ENCODE peak calls at places on chromosomes 7 and 10, in ten cellular contexts. One of them, this sample, is unnamed.

GRCh38 chr10:112148314-112148713 is 35.3 kb downstream of the GPAM start:
- DNase-seq in H9: no peak
- DNase-seq in GM13976: no peak
- DNase-seq in fibroblast of lung: no peak
- DNase-seq in HepG2: no peak
- DNase-seq in left ventricle myocardium inferior: no peak
- DNase-seq in brain microvascular endothelial cell: no peak
- DNase-seq in WTC11: no peak
- DNase-seq in CD4-positive, alpha-beta T cell: no peak
- DNase-seq in neural progenitor cell: no peak
- DNase-seq in this sample: no peak

GRCh38 chr7:158710651-158711102 is 6.1 kb upstream of the NCAPG2 start:
- DNase-seq in H9: no peak
- DNase-seq in GM13976: peak; percentile 58
- DNase-seq in fibroblast of lung: peak; percentile 91
- DNase-seq in HepG2: no peak
- DNase-seq in left ventricle myocardium inferior: no peak
- DNase-seq in brain microvascular endothelial cell: peak; percentile 94
- DNase-seq in WTC11: no peak
- DNase-seq in CD4-positive, alpha-beta T cell: no peak
- DNase-seq in neural progenitor cell: no peak
- DNase-seq in this sample: no peak

GRCh38 chr10:87864497-87865059 is 1.2 kb downstream of the PTEN start:
- DNase-seq in H9: no peak
- DNase-seq in GM13976: no peak
- DNase-seq in fibroblast of lung: no peak
- DNase-seq in HepG2: no peak
- DNase-seq in left ventricle myocardium inferior: no peak
- DNase-seq in brain microvascular endothelial cell: no peak
- DNase-seq in WTC11: no peak
- DNase-seq in CD4-positive, alpha-beta T cell: no peak
- DNase-seq in neural progenitor cell: peak; percentile 68
- DNase-seq in this sample: no peak

GRCh38 chr10:63228237-63228636 is 95.1 kb downstream of the NRBF2 start:
- DNase-seq in H9: no peak
- DNase-seq in GM13976: no peak
- DNase-seq in fibroblast of lung: no peak
- DNase-seq in HepG2: no peak
- DNase-seq in left ventricle myocardium inferior: no peak
- DNase-seq in brain microvascular endothelial cell: no peak
- DNase-seq in WTC11: no peak
- DNase-seq in CD4-positive, alpha-beta T cell: no peak
- DNase-seq in neural progenitor cell: no peak
- DNase-seq in this sample: no peak

GRCh38 chr10:125035136-125035535 is 93.2 kb downstream of the ZRANB1 start:
- DNase-seq in H9: no peak
- DNase-seq in GM13976: no peak
- DNase-seq in fibroblast of lung: peak; percentile 98
- DNase-seq in HepG2: peak; percentile 23
- DNase-seq in left ventricle myocardium inferior: no peak
- DNase-seq in brain microvascular endothelial cell: peak; percentile 91
- DNase-seq in WTC11: no peak
- DNase-seq in CD4-positive, alpha-beta T cell: no peak
- DNase-seq in neural progenitor cell: no peak
- DNase-seq in this sample: no peak

GRCh38 chr10:11018426-11018818 is 750 bp downstream of the CELF2 start:
- DNase-seq in H9: peak; percentile 32
- DNase-seq in GM13976: no peak
- DNase-seq in fibroblast of lung: no peak
- DNase-seq in HepG2: no peak
- DNase-seq in left ventricle myocardium inferior: peak; percentile 45
- DNase-seq in brain microvascular endothelial cell: no peak
- DNase-seq in WTC11: peak; percentile 34
- DNase-seq in CD4-positive, alpha-beta T cell: no peak
- DNase-seq in neural progenitor cell: peak; percentile 56
- DNase-seq in this sample: no peak

GRCh38 chr10:109678857-109679256 is 244.5 kb downstream of the XPNPEP1 start:
- DNase-seq in H9: no peak
- DNase-seq in GM13976: no peak
- DNase-seq in fibroblast of lung: no peak
- DNase-seq in HepG2: no peak
- DNase-seq in left ventricle myocardium inferior: no peak
- DNase-seq in brain microvascular endothelial cell: no peak
- DNase-seq in WTC11: no peak
- DNase-seq in CD4-positive, alpha-beta T cell: no peak
- DNase-seq in neural progenitor cell: no peak
- DNase-seq in this sample: no peak

GRCh38 chr7:45573636-45574470 is at the start of gene ADCY1:
- DNase-seq in H9: no peak
- DNase-seq in GM13976: peak; percentile 84
- DNase-seq in fibroblast of lung: no peak
- DNase-seq in HepG2: no peak
- DNase-seq in left ventricle myocardium inferior: peak; percentile 38
- DNase-seq in brain microvascular endothelial cell: no peak
- DNase-seq in WTC11: peak; percentile 53
- DNase-seq in CD4-positive, alpha-beta T cell: no peak
- DNase-seq in neural progenitor cell: peak; percentile 83
- DNase-seq in this sample: no peak

GRCh38 chr7:12898004-12898403 is 210.6 kb downstream of the ARL4A start:
- DNase-seq in H9: no peak
- DNase-seq in GM13976: no peak
- DNase-seq in fibroblast of lung: no peak
- DNase-seq in HepG2: no peak
- DNase-seq in left ventricle myocardium inferior: no peak
- DNase-seq in brain microvascular endothelial cell: no peak
- DNase-seq in WTC11: no peak
- DNase-seq in CD4-positive, alpha-beta T cell: no peak
- DNase-seq in neural progenitor cell: no peak
- DNase-seq in this sample: no peak

GRCh38 chr10:85528318-85528652 is 838.3 kb downstream of the GRID1 start:
- DNase-seq in H9: no peak
- DNase-seq in GM13976: no peak
- DNase-seq in fibroblast of lung: no peak
- DNase-seq in HepG2: no peak
- DNase-seq in left ventricle myocardium inferior: no peak
- DNase-seq in brain microvascular endothelial cell: no peak
- DNase-seq in WTC11: no peak
- DNase-seq in CD4-positive, alpha-beta T cell: no peak
- DNase-seq in neural progenitor cell: no peak
- DNase-seq in this sample: no peak

GRCh38 chr10:123117644-123118409 is 17.9 kb upstream of the HMX3 start:
- DNase-seq in H9: peak; percentile 84
- DNase-seq in GM13976: no peak
- DNase-seq in fibroblast of lung: no peak
- DNase-seq in HepG2: no peak
- DNase-seq in left ventricle myocardium inferior: no peak
- DNase-seq in brain microvascular endothelial cell: no peak
- DNase-seq in WTC11: peak; percentile 80
- DNase-seq in CD4-positive, alpha-beta T cell: no peak
- DNase-seq in neural progenitor cell: peak; percentile 67
- DNase-seq in this sample: no peak

GRCh38 chr7:107180378-107180777 is 11.6 kb downstream of the HBP1 start:
- DNase-seq in H9: no peak
- DNase-seq in GM13976: no peak
- DNase-seq in fibroblast of lung: peak; percentile 69
- DNase-seq in HepG2: peak; percentile 22
- DNase-seq in left ventricle myocardium inferior: no peak
- DNase-seq in brain microvascular endothelial cell: peak; percentile 62
- DNase-seq in WTC11: no peak
- DNase-seq in CD4-positive, alpha-beta T cell: peak; percentile 23
- DNase-seq in neural progenitor cell: no peak
- DNase-seq in this sample: no peak

DNA sequence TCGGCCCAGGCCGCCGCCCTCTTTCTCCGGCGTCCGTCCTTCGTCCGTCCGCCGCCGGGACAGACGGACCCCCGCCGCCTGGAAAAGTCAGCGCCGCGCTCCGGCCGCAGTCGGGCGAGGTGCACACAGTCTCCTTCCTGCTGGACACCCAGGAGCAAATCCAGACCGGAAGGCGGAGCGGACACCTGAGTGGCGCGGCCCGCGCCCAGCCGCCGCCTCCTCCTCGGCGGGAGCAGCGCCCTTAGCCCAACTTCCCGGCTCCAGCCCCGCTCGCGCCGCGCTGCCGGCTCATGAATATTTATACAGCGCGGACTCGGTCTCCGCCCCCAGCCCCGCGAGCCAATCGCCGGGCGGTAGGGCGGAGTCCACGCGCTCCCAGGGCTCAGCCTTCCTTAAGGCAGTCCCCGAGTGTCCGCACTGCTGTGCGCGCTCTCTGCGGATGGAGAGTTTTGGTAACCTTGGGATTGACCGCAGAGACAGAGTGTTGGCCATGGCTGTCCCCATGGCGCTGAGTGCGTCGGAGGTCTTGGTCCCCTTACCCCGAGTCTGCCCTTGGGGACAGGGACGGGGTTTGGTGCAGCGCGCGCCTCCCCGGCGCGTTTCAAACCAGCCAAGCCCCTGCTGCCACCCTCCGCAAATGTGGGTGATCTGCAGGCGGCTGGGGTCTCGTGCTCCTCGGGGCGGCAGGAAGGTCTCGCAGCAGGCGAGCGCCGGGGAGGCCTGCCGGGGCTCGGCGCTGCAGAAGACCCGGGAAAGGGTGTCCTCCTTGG is at the start of gene FZD8:
- DNase-seq in H9: peak; percentile 93
- DNase-seq in GM13976: peak; percentile 88
- DNase-seq in fibroblast of lung: peak; percentile 91
- DNase-seq in HepG2: peak; percentile 68
- DNase-seq in left ventricle myocardium inferior: peak; percentile 92
- DNase-seq in brain microvascular endothelial cell: peak; percentile 81
- DNase-seq in WTC11: peak; percentile 92
- DNase-seq in CD4-positive, alpha-beta T cell: peak; percentile 42
- DNase-seq in neural progenitor cell: peak; percentile 96
- DNase-seq in this sample: peak; percentile 85
- TF ChIP-seq CTCF in H9: peak; percentile 35
- TF ChIP-seq CTCF in GM13976: no peak
- TF ChIP-seq CTCF in fibroblast of lung: no peak
- TF ChIP-seq CTCF in HepG2: peak; percentile 40
- TF ChIP-seq CTCF in left ventricle myocardium inferior: peak; percentile 28
- TF ChIP-seq CTCF in brain microvascular endothelial cell: peak; percentile 46
- TF ChIP-seq CTCF in WTC11: no peak
- TF ChIP-seq CTCF in CD4-positive, alpha-beta T cell: no peak
- TF ChIP-seq CTCF in neural progenitor cell: peak; percentile 36
- TF ChIP-seq CTCF in this sample: no peak

GRCh38 chr10:30433779-30434272 is at the start of gene MAP3K8:
- DNase-seq in H9: peak; percentile 90
- DNase-seq in GM13976: peak; percentile 91
- DNase-seq in fibroblast of lung: peak; percentile 85
- DNase-seq in HepG2: peak; percentile 89
- DNase-seq in left ventricle myocardium inferior: peak; percentile 93
- DNase-seq in brain microvascular endothelial cell: peak; percentile 72
- DNase-seq in WTC11: peak; percentile 87
- DNase-seq in CD4-positive, alpha-beta T cell: peak; percentile 62
- DNase-seq in neural progenitor cell: peak; percentile 93
- DNase-seq in this sample: peak; percentile 88
- TF ChIP-seq CTCF in H9: no peak
- TF ChIP-seq CTCF in GM13976: peak; percentile 10
- TF ChIP-seq CTCF in fibroblast of lung: no peak
- TF ChIP-seq CTCF in HepG2: peak; percentile 22
- TF ChIP-seq CTCF in left ventricle myocardium inferior: no peak
- TF ChIP-seq CTCF in brain microvascular endothelial cell: no peak
- TF ChIP-seq CTCF in WTC11: no peak
- TF ChIP-seq CTCF in CD4-positive, alpha-beta T cell: no peak
- TF ChIP-seq CTCF in neural progenitor cell: no peak
- TF ChIP-seq CTCF in this sample: no peak

GRCh38 chr7:142376356-142376997 is 118.6 kb upstream of the PRSS58 start:
- DNase-seq in H9: no peak
- DNase-seq in GM13976: no peak
- DNase-seq in fibroblast of lung: peak; percentile 18
- DNase-seq in HepG2: no peak
- DNase-seq in left ventricle myocardium inferior: no peak
- DNase-seq in brain microvascular endothelial cell: no peak
- DNase-seq in WTC11: no peak
- DNase-seq in CD4-positive, alpha-beta T cell: no peak
- DNase-seq in neural progenitor cell: no peak
- DNase-seq in this sample: no peak

GRCh38 chr7:142379445-142379844 is 121.6 kb upstream of the PRSS58 start:
- DNase-seq in H9: no peak
- DNase-seq in GM13976: no peak
- DNase-seq in fibroblast of lung: no peak
- DNase-seq in HepG2: no peak
- DNase-seq in left ventricle myocardium inferior: no peak
- DNase-seq in brain microvascular endothelial cell: no peak
- DNase-seq in WTC11: no peak
- DNase-seq in CD4-positive, alpha-beta T cell: no peak
- DNase-seq in neural progenitor cell: no peak
- DNase-seq in this sample: no peak

GRCh38 chr7:142372727-142373126 is 114.9 kb upstream of the PRSS58 start:
- DNase-seq in H9: no peak
- DNase-seq in GM13976: no peak
- DNase-seq in fibroblast of lung: no peak
- DNase-seq in HepG2: no peak
- DNase-seq in left ventricle myocardium inferior: no peak
- DNase-seq in brain microvascular endothelial cell: no peak
- DNase-seq in WTC11: no peak
- DNase-seq in CD4-positive, alpha-beta T cell: no peak
- DNase-seq in neural progenitor cell: no peak
- DNase-seq in this sample: no peak

GRCh38 chr7:142377567-142377966 is 119.7 kb upstream of the PRSS58 start:
- DNase-seq in H9: no peak
- DNase-seq in GM13976: no peak
- DNase-seq in fibroblast of lung: no peak
- DNase-seq in HepG2: no peak
- DNase-seq in left ventricle myocardium inferior: no peak
- DNase-seq in brain microvascular endothelial cell: no peak
- DNase-seq in WTC11: no peak
- DNase-seq in CD4-positive, alpha-beta T cell: no peak
- DNase-seq in neural progenitor cell: no peak
- DNase-seq in this sample: no peak

DNA sequence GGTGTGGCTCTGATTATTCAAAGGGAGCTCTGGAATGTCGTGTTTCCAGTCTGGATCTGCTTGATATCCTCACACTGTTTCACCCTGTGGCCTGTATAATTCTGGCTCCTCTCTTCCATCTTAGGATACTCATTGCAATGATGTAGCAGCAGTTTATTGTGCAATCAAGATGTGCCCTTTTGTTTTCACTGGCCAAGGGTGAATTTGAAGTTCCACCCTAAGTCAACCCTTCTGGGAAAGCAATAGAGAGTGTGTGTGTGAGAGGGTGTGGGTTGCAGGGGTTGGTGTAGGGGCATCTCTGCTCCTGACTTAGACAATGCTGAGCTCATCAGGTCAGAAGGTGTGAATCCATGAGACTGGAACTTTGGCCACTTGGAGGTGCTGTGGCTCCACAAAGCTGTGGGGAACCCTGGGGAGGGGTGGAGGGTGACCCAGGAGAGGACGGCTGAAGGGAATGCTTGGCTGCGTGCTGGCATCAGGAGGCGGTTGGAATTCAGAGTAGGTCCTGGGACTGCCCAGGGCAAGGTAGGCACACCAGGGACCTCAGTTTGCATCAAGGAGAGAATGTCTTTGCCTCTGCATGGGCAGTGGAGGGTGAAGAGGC is 118.0 kb upstream of the PRSS58 start:
- DNase-seq in H9: peak; percentile 89
- DNase-seq in GM13976: no peak
- DNase-seq in fibroblast of lung: no peak
- DNase-seq in HepG2: no peak
- DNase-seq in left ventricle myocardium inferior: no peak
- DNase-seq in brain microvascular endothelial cell: no peak
- DNase-seq in WTC11: peak; percentile 81
- DNase-seq in CD4-positive, alpha-beta T cell: no peak
- DNase-seq in neural progenitor cell: peak; percentile 59
- DNase-seq in this sample: no peak
- TF ChIP-seq CTCF in H9: peak; percentile 75
- TF ChIP-seq CTCF in GM13976: no peak
- TF ChIP-seq CTCF in fibroblast of lung: no peak
- TF ChIP-seq CTCF in HepG2: peak; percentile 48
- TF ChIP-seq CTCF in left ventricle myocardium inferior: no peak
- TF ChIP-seq CTCF in brain microvascular endothelial cell: peak; percentile 45
- TF ChIP-seq CTCF in WTC11: no peak
- TF ChIP-seq CTCF in CD4-positive, alpha-beta T cell: no peak
- TF ChIP-seq CTCF in neural progenitor cell: peak; percentile 48
- TF ChIP-seq CTCF in this sample: no peak

GRCh38 chr7:117724898-117725297 is 148.3 kb downstream of the CTTNBP2 start:
- DNase-seq in H9: no peak
- DNase-seq in GM13976: no peak
- DNase-seq in fibroblast of lung: no peak
- DNase-seq in HepG2: no peak
- DNase-seq in left ventricle myocardium inferior: no peak
- DNase-seq in brain microvascular endothelial cell: no peak
- DNase-seq in WTC11: no peak
- DNase-seq in CD4-positive, alpha-beta T cell: no peak
- DNase-seq in neural progenitor cell: no peak
- DNase-seq in this sample: no peak
- TF ChIP-seq CTCF in H9: no peak
- TF ChIP-seq CTCF in GM13976: no peak
- TF ChIP-seq CTCF in fibroblast of lung: no peak
- TF ChIP-seq CTCF in HepG2: no peak
- TF ChIP-seq CTCF in left ventricle myocardium inferior: no peak
- TF ChIP-seq CTCF in brain microvascular endothelial cell: no peak
- TF ChIP-seq CTCF in WTC11: no peak
- TF ChIP-seq CTCF in CD4-positive, alpha-beta T cell: no peak
- TF ChIP-seq CTCF in neural progenitor cell: no peak
- TF ChIP-seq CTCF in this sample: no peak